ENCODE peak calls at places on chromosome 20, in ten cellular contexts. X is HS-5; K is CD4-positive, alpha-beta memory T cell; Q is Peyer's patch; R is stromal cell of bone marrow; E is fibroblast of lung; C is stimulated activated CD4-positive, alpha-beta T cell treated with anti-CD3 and anti-CD28 coated beads, Interleukin-15, amount 100 ng/mL, for 1 hour; I is choroid plexus epithelial cell; D is cardiac septum; H is RWPE1. G is an unnamed sample.

GRCh38 chr20:33419140-33419974 is 18.0 kb upstream of the CDK5RAP1 start:
- DNase-seq in I (peak; percentile 64), R (no peak), D (peak; percentile 91), E (no peak), K (no peak), H (no peak), Q (no peak), X (no peak), C (no peak), G (no peak)

GRCh38 chr20:25081065-25081729 is 744 bp downstream of the VSX1 start:
- DNase-seq in I (no peak), R (no peak), C (no peak), D (peak; percentile 72), X (no peak), E (no peak), H (peak; percentile 57), K (peak; percentile 46), Q (no peak), G (no peak)

GRCh38 chr20:13119583-13119982 is 101.5 kb upstream of the ISM1 start:
- DNase-seq in D (no peak), K (peak; percentile 64), R (peak; percentile 49), I (peak; percentile 79), C (no peak), Q (no peak), X (no peak), H (peak; percentile 46), E (peak; percentile 73), G (peak; percentile 88)

GRCh38 chr20:5844063-5844681 is 94.0 kb downstream of the SHLD1 start:
- DNase-seq in R (no peak), Q (no peak), H (peak; percentile 42), I (peak; percentile 60), C (peak; percentile 27), D (no peak), X (no peak), K (peak; percentile 40), E (peak; percentile 33), G (no peak)

GRCh38 chr20:34579191-34579661 is 20.7 kb downstream of the MAP1LC3A start:
- DNase-seq in Q (peak; percentile 73), C (no peak), I (peak; percentile 87), X (no peak), K (no peak), E (peak; percentile 80), R (peak; percentile 67), H (peak; percentile 94), D (no peak), G (no peak)

GRCh38 chr20:51345601-51346101 is 196.9 kb downstream of the NFATC2 start:
- DNase-seq in H (peak; percentile 98), X (peak; percentile 99), Q (no peak), D (peak; percentile 59), K (no peak), R (peak; percentile 83), E (peak; percentile 84), I (peak; percentile 83), C (no peak), G (no peak)

GRCh38 chr20:35461620-35462019 is 6.2 kb downstream of the CEP250 start:
- DNase-seq in C (no peak), D (no peak), E (no peak), H (no peak), I (peak; percentile 22), X (no peak), Q (no peak), K (no peak), R (no peak), G (no peak)

GRCh38 chr20:58310291-58310782 is 822 bp downstream of the RAB22A start:
- DNase-seq in H (peak; percentile 88), K (peak; percentile 15), X (peak; percentile 57), R (no peak), C (no peak), Q (no peak), E (peak; percentile 16), I (peak; percentile 30), D (no peak), G (no peak)

GRCh38 chr20:22617160-22617559 is 32.8 kb upstream of the FOXA2 start:
- DNase-seq in I (no peak), K (no peak), Q (no peak), R (no peak), X (no peak), H (peak; percentile 59), E (no peak), D (no peak), C (no peak), G (no peak)

G was measured in NCI-H748 treated with DMSO at 0.1 percent for 48 hours.